ENCODE peak calls at places on chromosome 9, in ten cellular contexts. X is activated CD4-positive, alpha-beta T cell treated with anti-CD3 and anti-CD28 coated beads, Interleukin-2, amount 50 U/mL, for 1 hour; N is colonic mucosa; C is naive B cell; E is brain microvascular endothelial cell; T is cardiac muscle cell; W is activated CD8-positive, alpha-beta memory T cell treated with anti-CD3 and anti-CD28 coated beads, Interleukin-2, amount 50 U/mL, for 4 hours; D is fibroblast of lung; U is type B pancreatic cell; Z is neural crest cell. Y is an unnamed sample.

GRCh38 chr9:93184439-93185221 is 691 bp downstream of the WNK2 start:
- DNase-seq in C (no peak), U (no peak), Z (no peak), E (no peak), W (no peak), N (peak), X (no peak), T (no peak), D (no peak), Y (no peak)

GRCh38 chr9:76810377-76810957 is 46.2 kb downstream of the PCA3 start:
- DNase-seq in N (peak), E (peak), T (peak), X (no peak), Z (peak), C (no peak), U (no peak), D (peak), W (no peak), Y (no peak)

GRCh38 chr9:132670359-132670815 is at the start of gene GTF3C4:
- DNase-seq in T (peak), C (no peak), W (peak), D (peak), U (peak), X (peak), Z (peak), E (no peak), N (peak), Y (peak)

GRCh38 chr9:15079989-15080388 is 169.8 kb upstream of the FREM1 start:
- DNase-seq in C (no peak), T (no peak), W (no peak), X (no peak), E (no peak), D (no peak), U (no peak), N (no peak), Z (no peak), Y (no peak)

GRCh38 chr9:84932915-84933527 is 263.5 kb downstream of the NTRK2 start:
- DNase-seq in Z (no peak), E (no peak), T (peak), D (no peak), W (no peak), C (no peak), U (no peak), X (no peak), N (no peak), Y (no peak)

GRCh38 chr9:134602547-134603362 is 38.8 kb upstream of the COL5A1 start:
- DNase-seq in Z (no peak), D (peak), U (peak), T (peak), X (no peak), C (no peak), W (no peak), N (peak), E (peak), Y (no peak)

GRCh38 chr9:72390896-72391295 is 25.9 kb upstream of the ZFAND5 start:
- DNase-seq in T (no peak), U (no peak), N (no peak), Z (no peak), D (no peak), W (no peak), E (no peak), X (no peak), C (no peak), Y (no peak)

GRCh38 chr9:37751186-37751585 is 2.4 kb upstream of the TRMT10B start:
- DNase-seq in T (no peak), N (no peak), U (no peak), X (no peak), Z (no peak), E (no peak), C (no peak), W (no peak), D (no peak), Y (no peak)

GRCh38 chr9:137550241-137550621 is at the start of gene PNPLA7:
- DNase-seq in X (peak), U (peak), D (peak), W (peak), C (peak), Z (peak), N (peak), E (peak), T (peak), Y (peak)

GRCh38 chr9:38066907-38067610 is 2.0 kb downstream of the SHB start:
- DNase-seq in W (peak), E (no peak), U (no peak), D (peak), X (peak), Z (no peak), C (no peak), N (peak), T (peak), Y (no peak)

GRCh38 chr9:126805546-126806262 is 864 bp downstream of the ZBTB43 start:
- DNase-seq in Z (no peak), D (peak), C (peak), X (peak), T (peak), E (peak), U (no peak), W (peak), N (peak), Y (peak)

GRCh38 chr9:137275937-137276756 is 1.4 kb upstream of the TOR4A start:
- DNase-seq in U (peak), E (no peak), D (no peak), Z (no peak), C (no peak), W (no peak), N (no peak), T (no peak), X (no peak), Y (no peak)

GRCh38 chr9:116706310-116707290 is 19.5 kb downstream of the TRIM32 start:
- DNase-seq in N (no peak), X (no peak), T (no peak), E (no peak), W (no peak), U (no peak), C (no peak), Z (no peak), D (no peak), Y (no peak)

Y was measured in T follicular helper cell.